ENCODE peak calls at places on chromosomes 16 and 17, in ten cellular contexts. G, S, B, C, V, I, R, L, O and T are unnamed samples.

GRCh38 chr16:4613636-4614570 is 785 bp downstream of the UBALD1 start:
- DNase-seq in S (peak; percentile 32), G (no peak), B (no peak), L (peak; percentile 28), V (peak; percentile 54), O (peak; percentile 71), R (no peak), C (peak; percentile 49), I (no peak), T (no peak)

GRCh38 chr16:80122155-80122554 is 418.6 kb upstream of the DYNLRB2 start:
- DNase-seq in G (no peak), V (peak; percentile 70), S (peak; percentile 75), L (peak; percentile 18), B (no peak), C (peak; percentile 16), O (no peak), I (no peak), R (no peak), T (no peak)

GRCh38 chr16:81035975-81036750 is 521 bp downstream of the ATMIN start:
- DNase-seq in G (no peak), B (peak; percentile 25), O (peak; percentile 65), R (no peak), L (peak; percentile 35), V (peak; percentile 23), S (peak; percentile 15), C (peak; percentile 34), I (peak; percentile 22), T (no peak)

GRCh38 chr16:31356566-31357323 is 1.8 kb downstream of the ITGAX start:
- DNase-seq in S (no peak), R (peak; percentile 35), L (no peak), O (no peak), C (no peak), I (no peak), B (no peak), V (no peak), G (no peak), T (no peak)

GRCh38 chr16:588639-588888 is 1.3 kb upstream of the RAB40C start:
- DNase-seq in R (no peak), O (peak; percentile 79), I (peak; percentile 52), S (peak; percentile 58), C (no peak), G (peak; percentile 85), B (no peak), V (peak; percentile 72), L (peak; percentile 64), T (no peak)

GRCh38 chr17:50120475-50121253 is 9.3 kb downstream of the SAMD14 start:
- DNase-seq in C (no peak), G (no peak), L (no peak), B (no peak), I (no peak), O (no peak), S (no peak), R (no peak), V (no peak), T (no peak)

GRCh38 chr16:1548234-1548633 is 14.8 kb downstream of the TMEM204 start:
- DNase-seq in B (no peak), G (no peak), V (peak; percentile 55), I (no peak), O (no peak), L (no peak), S (no peak), C (no peak), R (no peak), T (no peak)

GRCh38 chr16:49465661-49466528 is 92.3 kb downstream of the C16orf78 start:
- DNase-seq in S (no peak), V (no peak), L (no peak), C (no peak), O (no peak), G (peak; percentile 43), I (no peak), R (no peak), B (no peak), T (no peak)

GRCh38 chr17:37489197-37490001 is at the start of gene DUSP14:
- DNase-seq in R (peak; percentile 74), B (peak; percentile 90), O (peak; percentile 82), S (peak; percentile 75), I (peak; percentile 68), C (peak; percentile 87), L (peak; percentile 81), V (peak; percentile 86), G (peak; percentile 81), T (peak; percentile 65)

GRCh38 chr17:37490638-37491614 is 1.2 kb downstream of the DUSP14 start:
- DNase-seq in L (peak; percentile 28), I (no peak), R (no peak), O (no peak), V (peak; percentile 85), G (peak; percentile 85), B (peak; percentile 90), C (peak; percentile 48), S (peak; percentile 84), T (no peak)

GRCh38 chr17:37488009-37488604 is 1.6 kb upstream of the DUSP14 start:
- DNase-seq in B (peak; percentile 97), G (no peak), R (no peak), I (no peak), L (no peak), C (no peak), V (peak; percentile 96), S (peak; percentile 97), O (no peak), T (no peak)

GRCh38 chr17:37488607-37489196 is 989 bp upstream of the DUSP14 start:
- DNase-seq in V (peak; percentile 90), I (peak; percentile 65), C (peak; percentile 84), L (peak; percentile 80), O (peak; percentile 83), B (peak; percentile 93), R (peak; percentile 83), G (peak; percentile 87), S (peak; percentile 94), T (no peak)

DNA sequence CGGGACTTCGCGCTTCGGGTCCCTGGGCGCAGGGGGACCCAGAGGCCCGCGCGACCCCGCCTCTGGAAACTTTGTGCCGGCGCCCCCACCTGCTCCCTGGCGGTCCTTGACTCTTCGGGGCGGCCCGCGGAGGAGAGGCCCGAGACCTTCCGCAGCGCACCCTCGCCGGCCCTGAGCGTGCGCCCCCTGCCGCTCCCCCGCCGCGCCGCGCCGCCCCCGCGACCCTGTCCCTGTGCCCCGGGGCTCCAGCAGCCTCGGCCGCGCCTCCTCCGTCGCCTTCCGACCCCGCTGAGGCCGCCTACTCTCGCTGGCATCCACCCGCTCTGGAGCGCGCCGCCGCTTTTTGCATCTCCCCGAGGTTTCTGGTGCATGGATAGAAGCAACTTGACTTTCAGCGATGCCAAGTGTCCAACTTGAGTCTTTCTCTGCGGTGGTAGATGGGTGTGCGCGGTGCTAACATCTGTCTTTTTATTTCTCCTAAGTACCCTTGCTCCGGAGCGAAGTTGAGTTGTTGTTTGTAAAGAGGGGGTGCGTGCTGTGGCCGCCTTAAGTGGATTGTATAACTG is 414 bp downstream of the DUSP14 start:
- DNase-seq in G (peak; percentile 84), I (peak; percentile 57), L (peak; percentile 61), C (peak; percentile 68), V (peak; percentile 62), B (peak; percentile 46), S (peak; percentile 54), O (peak; percentile 77), R (peak; percentile 75), T (peak; percentile 39)
- H3K4me3 ChIP-seq in G (peak overlapping the region; percentile 97), I (peak overlapping the region; percentile 68), L (peak overlapping the region; percentile 64), C (peak overlapping the region; percentile 95), V (peak overlapping the region; percentile 75), B (peak overlapping the region; percentile 67), S (peak overlapping the region; percentile 82), O (peak overlapping the region; percentile 85), R (peak overlapping the region; percentile 88), T (peak overlapping the region; percentile 74)

GRCh38 chr17:7705269-7706255 is 560 bp downstream of the EFNB3 start:
- DNase-seq in O (no peak), L (no peak), R (no peak), C (no peak), V (no peak), I (no peak), G (no peak), S (no peak), B (no peak), T (no peak)
- H3K4me3 ChIP-seq in O (peak overlapping the region; percentile 39), L (peak overlapping the region; percentile 33), R (peak overlapping the region; percentile 71), C (peak overlapping the region; percentile 49), V (peak overlapping the region; percentile 41), I (peak overlapping the region; percentile 1), G (peak overlapping the region; percentile 62), S (no peak overlapping the region), B (peak overlapping the region; percentile 44), T (no peak overlapping the region)

GRCh38 chr16:23957287-23957686 is 121.5 kb downstream of the PRKCB start:
- DNase-seq in O (no peak), G (peak; percentile 57), I (no peak), B (no peak), V (no peak), C (no peak), L (no peak), S (no peak), R (no peak), T (no peak)

GRCh38 chr16:23959801-23960072 is 124.0 kb downstream of the PRKCB start:
- DNase-seq in R (no peak), V (no peak), O (no peak), B (no peak), S (no peak), C (no peak), I (no peak), L (no peak), G (peak; percentile 33), T (no peak)

GRCh38 chr16:23962001-23962400 is 126.2 kb downstream of the PRKCB start:
- DNase-seq in S (no peak), I (no peak), L (no peak), R (no peak), B (no peak), O (no peak), V (no peak), C (no peak), G (peak; percentile 14), T (no peak)

GRCh38 chr16:23960081-23960499 is 124.3 kb downstream of the PRKCB start:
- DNase-seq in R (no peak), L (no peak), S (no peak), V (no peak), I (no peak), C (no peak), G (no peak), B (no peak), O (no peak), T (no peak)

DNA sequence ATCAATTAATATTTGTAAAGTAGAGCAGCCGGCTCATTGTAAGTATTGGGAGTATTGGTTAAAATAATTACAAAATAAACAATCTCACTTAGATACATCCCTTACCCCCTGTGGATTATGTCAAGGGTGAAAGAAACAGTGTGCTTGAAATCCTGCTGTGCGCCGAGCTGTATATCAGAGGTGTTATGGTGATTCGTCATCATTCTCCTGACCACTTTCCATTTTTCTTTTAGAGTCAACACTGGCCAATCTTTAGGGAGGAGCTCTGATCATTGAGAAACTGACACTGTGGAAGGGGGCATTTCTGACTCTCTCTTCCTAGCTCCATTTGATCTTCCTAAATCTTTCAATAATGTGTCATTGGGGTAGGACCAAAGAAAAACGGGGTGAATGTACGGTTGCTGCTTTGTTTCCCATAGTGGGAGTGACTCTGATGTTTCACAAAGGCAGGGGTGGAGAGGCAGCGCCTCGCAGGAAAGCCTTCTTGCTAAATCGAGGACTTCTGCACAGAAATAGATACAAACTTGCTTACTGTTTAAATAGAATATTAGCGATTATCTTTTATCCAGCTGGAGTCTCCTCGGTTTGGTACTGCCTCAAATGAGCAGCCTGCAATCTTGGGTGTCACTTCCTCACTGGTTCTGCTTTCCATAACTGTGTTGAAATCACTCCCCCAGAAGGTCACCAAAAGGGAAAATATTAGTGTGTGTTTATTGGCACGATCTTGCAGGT is 123.5 kb downstream of the PRKCB start:
- DNase-seq in S (no peak), C (no peak), I (no peak), R (no peak), V (no peak), G (peak; percentile 40), B (no peak), O (no peak), L (no peak), T (no peak)
- H3K4me3 ChIP-seq in S (no peak overlapping the region), C (no peak overlapping the region), I (no peak overlapping the region), R (no peak overlapping the region), V (no peak overlapping the region), G (no peak overlapping the region), B (no peak overlapping the region), O (no peak overlapping the region), L (no peak overlapping the region), T (no peak overlapping the region)

DNA sequence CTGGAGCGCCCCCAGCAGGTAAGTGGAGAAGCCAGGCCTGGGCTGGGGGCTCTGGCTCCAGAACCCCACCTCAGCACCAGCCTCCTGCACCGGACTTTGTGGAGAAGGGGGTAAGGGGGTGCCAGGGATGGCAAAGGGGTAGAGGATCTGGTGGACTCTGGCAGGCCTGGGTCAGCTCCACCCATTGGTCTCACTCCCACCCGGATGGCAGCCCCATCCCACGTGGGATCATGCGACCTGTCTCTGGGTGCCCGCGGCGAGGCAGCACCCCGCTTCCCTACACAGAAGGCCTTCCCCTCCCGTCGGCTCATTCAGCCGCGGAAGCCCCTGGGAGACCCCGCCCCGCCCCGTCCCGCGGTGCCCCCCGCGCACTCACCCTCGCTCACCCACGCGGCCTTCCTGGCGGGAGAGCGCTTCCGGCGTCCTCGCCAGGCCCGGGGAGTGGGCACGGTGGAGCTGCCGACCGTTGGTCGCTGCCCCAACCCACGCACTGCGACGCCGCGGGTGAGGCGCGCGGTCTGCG is 498 bp upstream of the PLEKHG4 start:
- DNase-seq in G (no peak), R (no peak), S (no peak), B (peak; percentile 89), L (peak; percentile 40), V (no peak), I (peak; percentile 39), C (peak; percentile 37), O (peak; percentile 68), T (peak; percentile 19)
- H3K4me3 ChIP-seq in G (peak overlapping the region; percentile 84), R (peak overlapping the region; percentile 76), S (peak overlapping the region; percentile 72), B (peak overlapping the region; percentile 80), L (peak overlapping the region; percentile 78), V (peak overlapping the region; percentile 50), I (peak overlapping the region; percentile 65), C (peak overlapping the region; percentile 59), O (peak overlapping the region; percentile 76), T (peak overlapping the region; percentile 73)